ENCODE peak calls at places on chromosome 17, in eight cellular contexts. Y is activated CD8-positive, alpha-beta memory T cell treated with anti-CD3 and anti-CD28 coated beads for 1 hour; M is mucosa of descending colon; W is trophoblast cell; P is RWPE1; N is anterior cingulate cortex; S is GM12864; T is naive B cell. X is an unnamed sample.

GRCh38 chr17:4565209-4566141 is 5.1 kb upstream of the GGT6 start:
- DNase-seq in Y (peak; percentile 14), M (peak; percentile 75), W (peak; percentile 86), P (peak; percentile 71), N (no peak), S (peak; percentile 46), T (peak; percentile 42), X (no peak)

GRCh38 chr17:39618252-39618913 is 8.4 kb upstream of the PPP1R1B start:
- DNase-seq in Y (no peak), M (peak; percentile 72), W (peak; percentile 24), P (peak; percentile 59), N (no peak), S (no peak), T (no peak), X (no peak)

GRCh38 chr17:17700251-17700969 is 19.2 kb downstream of the RAI1 start:
- DNase-seq in Y (no peak), M (peak; percentile 72), W (no peak), P (no peak), N (no peak), S (no peak), T (no peak), X (no peak)

GRCh38 chr17:4365628-4366311 is 705 bp downstream of the UBE2G1 start:
- DNase-seq in Y (no peak), M (peak; percentile 75), W (peak; percentile 27), P (no peak), N (no peak), S (no peak), T (no peak), X (peak; percentile 50)

GRCh38 chr17:7011942-7012254 is 526 bp upstream of the RNASEK start:
- DNase-seq in Y (no peak), M (no peak), W (no peak), P (no peak), N (no peak), S (no peak), T (no peak), X (no peak)

GRCh38 chr17:32510466-32510865 is 23.7 kb downstream of the CDK5R1 start:
- DNase-seq in Y (no peak), M (no peak), W (no peak), P (no peak), N (no peak), S (no peak), T (no peak), X (no peak)

GRCh38 chr17:5705081-5705875 is 121.0 kb upstream of the NLRP1 start:
- DNase-seq in Y (no peak), M (no peak), W (no peak), P (no peak), N (no peak), S (no peak), T (no peak), X (no peak)

GRCh38 chr17:33164556-33164881 is 128.6 kb downstream of the ASIC2 start:
- DNase-seq in Y (no peak), M (no peak), W (no peak), P (no peak), N (no peak), S (no peak), T (no peak), X (no peak)

GRCh38 chr17:48746916-48747444 is 18.4 kb upstream of the HOXB13 start:
- DNase-seq in Y (no peak), M (no peak), W (no peak), P (no peak), N (no peak), S (no peak), T (no peak), X (no peak)

GRCh38 chr17:44219126-44219635 is 294 bp downstream of the UBTF start:
- DNase-seq in Y (peak; percentile 54), M (peak; percentile 82), W (peak; percentile 82), P (peak; percentile 72), N (peak; percentile 59), S (no peak), T (peak; percentile 80), X (no peak)

GRCh38 chr17:32927724-32928526 is at the start of gene TMEM98:
- DNase-seq in Y (no peak), M (peak; percentile 70), W (no peak), P (no peak), N (peak; percentile 31), S (no peak), T (no peak), X (peak; percentile 15)

GRCh38 chr17:15516150-15516549 is 47.1 kb downstream of the TVP23C start:
- DNase-seq in Y (no peak), M (no peak), W (no peak), P (no peak), N (no peak), S (no peak), T (no peak), X (no peak)

GRCh38 chr17:3032258-3033247 is 30.9 kb downstream of the OR1D5 start:
- DNase-seq in Y (no peak), M (no peak), W (no peak), P (no peak), N (no peak), S (no peak), T (no peak), X (no peak)

GRCh38 chr17:59631221-59631720 is 11.6 kb downstream of the CLTC start:
- DNase-seq in Y (no peak), M (no peak), W (peak; percentile 92), P (no peak), N (no peak), S (no peak), T (no peak), X (no peak)

GRCh38 chr17:7318121-7318860 is 3.1 kb upstream of the GPS2 start:
- DNase-seq in Y (no peak), M (no peak), W (no peak), P (no peak), N (no peak), S (no peak), T (no peak), X (no peak)

GRCh38 chr17:1158879-1159278 is 20.9 kb downstream of the ABR start:
- DNase-seq in Y (no peak), M (no peak), W (peak; percentile 67), P (no peak), N (no peak), S (no peak), T (no peak), X (no peak)

GRCh38 chr17:40065041-40065770 is 2.4 kb downstream of the THRA start:
- DNase-seq in Y (no peak), M (peak; percentile 42), W (no peak), P (no peak), N (no peak), S (no peak), T (no peak), X (no peak)

GRCh38 chr17:39400547-39401411 is 647 bp downstream of the FBXL20 start:
- DNase-seq in Y (no peak), M (no peak), W (peak; percentile 34), P (peak; percentile 22), N (no peak), S (no peak), T (no peak), X (no peak)

GRCh38 chr17:10827898-10828552 is 9.9 kb downstream of the PIRT start:
- DNase-seq in Y (no peak), M (no peak), W (no peak), P (no peak), N (no peak), S (no peak), T (no peak), X (no peak)

GRCh38 chr17:80794281-80795089 is 197.2 kb upstream of the CHMP6 start:
- DNase-seq in Y (no peak), M (no peak), W (no peak), P (no peak), N (no peak), S (no peak), T (no peak), X (no peak)

GRCh38 chr17:65029605-65030308 is 26.8 kb downstream of the GNA13 start:
- DNase-seq in Y (no peak), M (no peak), W (no peak), P (no peak), N (no peak), S (no peak), T (peak; percentile 45), X (no peak)

GRCh38 chr17:65593870-65594584 is 32.6 kb upstream of the AXIN2 start:
- DNase-seq in Y (no peak), M (no peak), W (no peak), P (no peak), N (no peak), S (no peak), T (no peak), X (no peak)

GRCh38 chr17:31571124-31571892 is 179.8 kb downstream of the RAB11FIP4 start:
- DNase-seq in Y (no peak), M (no peak), W (peak; percentile 66), P (peak; percentile 67), N (no peak), S (no peak), T (no peak), X (no peak)

GRCh38 chr17:81879121-81879520 is 8.0 kb upstream of the ARHGDIA start:
- DNase-seq in Y (no peak), M (no peak), W (no peak), P (no peak), N (no peak), S (no peak), T (no peak), X (no peak)

GRCh38 chr17:51322390-51323029 is 62.2 kb downstream of the UTP18 start:
- DNase-seq in Y (no peak), M (no peak), W (peak; percentile 56), P (no peak), N (no peak), S (no peak), T (no peak), X (no peak)

GRCh38 chr17:50722746-50723145 is 3.3 kb downstream of the LUC7L3 start:
- DNase-seq in Y (no peak), M (no peak), W (no peak), P (no peak), N (no peak), S (no peak), T (no peak), X (no peak)

GRCh38 chr17:77476006-77476405 is 335.2 kb downstream of the SEC14L1 start:
- DNase-seq in Y (no peak), M (no peak), W (no peak), P (no peak), N (no peak), S (no peak), T (no peak), X (no peak)

GRCh38 chr17:80938556-80938955 is 53.1 kb upstream of the CHMP6 start:
- DNase-seq in Y (no peak), M (no peak), W (no peak), P (no peak), N (no peak), S (no peak), T (no peak), X (peak; percentile 5)

GRCh38 chr17:62892870-62893338 is 73.1 kb upstream of the TANC2 start:
- DNase-seq in Y (no peak), M (no peak), W (peak; percentile 73), P (peak; percentile 94), N (no peak), S (no peak), T (no peak), X (no peak)

GRCh38 chr17:72472116-72472515 is 351.3 kb downstream of the SOX9 start:
- DNase-seq in Y (no peak), M (no peak), W (no peak), P (no peak), N (no peak), S (no peak), T (no peak), X (no peak)

GRCh38 chr17:83201206-83202001 is 122.0 kb downstream of the METRNL start:
- DNase-seq in Y (no peak), M (no peak), W (no peak), P (no peak), N (no peak), S (no peak), T (no peak), X (no peak)

GRCh38 chr17:48795444-48796162 is 21.4 kb downstream of the TTLL6 start:
- DNase-seq in Y (no peak), M (no peak), W (peak; percentile 66), P (no peak), N (no peak), S (no peak), T (no peak), X (no peak)

GRCh38 chr17:67372751-67373150 is 4.3 kb upstream of the PITPNC1 start:
- DNase-seq in Y (no peak), M (no peak), W (no peak), P (no peak), N (no peak), S (no peak), T (no peak), X (no peak)

GRCh38 chr17:67431210-67432015 is 54.3 kb downstream of the PITPNC1 start:
- DNase-seq in Y (no peak), M (no peak), W (peak; percentile 88), P (peak; percentile 75), N (no peak), S (no peak), T (no peak), X (no peak)

X was measured in caudate nucleus.